ENCODE peak calls at places on chromosomes 3 and 15, in eight cellular contexts. L, M, I, E, H, N, T and W are unnamed samples.

GRCh38 chr15:92111756-92112155 is 258.2 kb downstream of the SLCO3A1 start:
- DNase-seq in L (no peak), M (no peak), I (no peak), E (no peak), H (no peak), N (no peak), T (no peak), W (no peak)

GRCh38 chr3:102307442-102307841 is 127.4 kb upstream of the ZPLD1 start:
- DNase-seq in L (no peak), M (no peak), I (no peak), E (no peak), H (no peak), N (no peak), T (no peak), W (no peak)

GRCh38 chr3:69386535-69387385 is 872 bp upstream of the FRMD4B start:
- DNase-seq in L (no peak), M (no peak), I (no peak), E (no peak), H (no peak), N (no peak), T (no peak), W (no peak)

GRCh38 chr3:179452166-179452544 is 885 bp upstream of the GNB4 start:
- DNase-seq in L (no peak), M (no peak), I (no peak), E (no peak), H (peak), N (no peak), T (no peak), W (peak)

GRCh38 chr3:89847955-89848354 is 740.5 kb downstream of the EPHA3 start:
- DNase-seq in L (no peak), M (no peak), I (no peak), E (no peak), H (no peak), N (no peak), T (no peak), W (no peak)

GRCh38 chr3:177928156-177928555 is 608.1 kb upstream of the KCNMB2 start:
- DNase-seq in L (no peak), M (no peak), I (peak), E (no peak), H (peak), N (no peak), T (no peak), W (peak)

GRCh38 chr15:42605281-42605744 is 29.9 kb downstream of the STARD9 start:
- DNase-seq in L (no peak), M (no peak), I (no peak), E (no peak), H (peak), N (no peak), T (no peak), W (no peak)

GRCh38 chr15:76199106-76200082 is 111.9 kb downstream of the ETFA start:
- DNase-seq in L (peak), M (no peak), I (no peak), E (peak), H (peak), N (peak), T (no peak), W (no peak)

GRCh38 chr15:22893881-22894280 is 55.4 kb downstream of the NIPA2 start:
- DNase-seq in L (no peak), M (no peak), I (no peak), E (no peak), H (no peak), N (no peak), T (no peak), W (no peak)

GRCh38 chr3:55880357-55880756 is 393.3 kb upstream of the WNT5A start:
- DNase-seq in L (no peak), M (no peak), I (no peak), E (no peak), H (no peak), N (no peak), T (no peak), W (no peak)

GRCh38 chr3:44624696-44625528 is at the start of gene ZNF197:
- DNase-seq in L (peak), M (peak), I (peak), E (peak), H (peak), N (peak), T (peak), W (peak)
- TF ChIP-seq POLR2A in L (no peak), M (peak), I (peak), E (peak), H (peak), N (peak), T (no peak), W (peak)

GRCh38 chr3:30679045-30679444 is 72.6 kb downstream of the TGFBR2 start:
- DNase-seq in L (no peak), M (no peak), I (no peak), E (no peak), H (no peak), N (no peak), T (no peak), W (no peak)

GRCh38 chr3:30682434-30683155 is 76.2 kb downstream of the TGFBR2 start:
- DNase-seq in L (no peak), M (no peak), I (no peak), E (no peak), H (no peak), N (no peak), T (no peak), W (no peak)

GRCh38 chr3:30683769-30684168 is 77.4 kb downstream of the TGFBR2 start:
- DNase-seq in L (no peak), M (no peak), I (no peak), E (no peak), H (no peak), N (no peak), T (no peak), W (no peak)

GRCh38 chr3:30680789-30681188 is 74.4 kb downstream of the TGFBR2 start:
- DNase-seq in L (no peak), M (no peak), I (no peak), E (no peak), H (no peak), N (no peak), T (no peak), W (no peak)

GRCh38 chr3:30681276-30682211 is 75.1 kb downstream of the TGFBR2 start:
- DNase-seq in L (no peak), M (no peak), I (no peak), E (no peak), H (peak), N (peak), T (no peak), W (no peak)
- TF ChIP-seq POLR2A in L (no peak), M (no peak), I (no peak), E (no peak), H (no peak), N (no peak), T (no peak), W (no peak)

DNA sequence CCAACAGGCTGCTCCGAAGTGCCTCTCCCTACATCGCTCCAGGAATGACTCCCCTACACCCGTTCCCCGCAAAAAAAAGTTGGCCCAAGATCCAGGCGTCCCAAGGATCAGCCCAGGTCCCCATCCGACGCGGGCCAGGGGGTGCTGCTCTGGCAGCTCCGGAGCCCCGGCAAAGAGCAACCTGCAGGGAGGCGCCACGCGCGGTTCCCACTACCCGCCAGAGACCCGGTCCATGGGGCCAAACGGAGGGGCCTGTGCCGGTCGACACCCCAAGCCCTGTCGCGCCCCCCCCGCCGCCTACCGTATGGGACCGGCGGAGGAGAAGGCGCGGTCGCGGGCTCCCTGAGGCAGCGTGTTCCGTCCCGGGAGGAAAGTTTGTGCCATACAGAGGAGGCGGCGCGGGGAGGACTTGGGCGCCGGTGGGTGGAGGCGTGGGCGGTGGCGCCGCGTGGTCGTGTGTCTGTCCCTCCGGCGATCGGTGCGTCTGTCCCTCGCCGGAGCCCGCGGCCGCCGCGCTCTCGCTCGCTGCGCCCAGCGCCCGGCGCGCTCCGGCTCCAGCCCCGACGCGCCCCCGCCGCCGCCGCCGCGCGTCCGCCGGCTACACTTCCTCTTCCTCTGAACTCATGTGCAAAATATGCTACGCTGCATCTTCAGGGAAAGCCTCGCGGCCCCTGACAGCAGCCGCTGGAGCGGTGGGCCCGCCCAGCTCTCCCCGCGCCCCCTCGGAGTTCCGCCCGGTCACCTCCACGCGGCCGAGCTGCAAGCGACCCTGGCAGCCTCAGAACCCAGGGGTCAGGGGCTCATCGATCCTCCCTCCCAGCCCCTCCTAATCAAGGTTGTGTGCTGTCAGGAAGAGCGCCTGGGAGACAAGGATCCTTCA is at the start of gene RFTN1:
- DNase-seq in L (peak), M (peak), I (no peak), E (no peak), H (peak), N (peak), T (peak), W (peak)
- TF ChIP-seq POLR2A in L (no peak), M (no peak), I (peak), E (no peak), H (peak), N (no peak), T (no peak), W (peak)

GRCh38 chr3:97764186-97765055 is at the start of gene ARL6:
- DNase-seq in L (peak), M (peak), I (peak), E (peak), H (peak), N (peak), T (peak), W (peak)
- TF ChIP-seq POLR2A in L (no peak), M (peak), I (peak), E (no peak), H (no peak), N (no peak), T (no peak), W (no peak)

GRCh38 chr3:129794319-129795201 is 99.0 kb downstream of the TMCC1 start:
- DNase-seq in L (no peak), M (no peak), I (peak), E (peak), H (no peak), N (peak), T (peak), W (peak)
- TF ChIP-seq POLR2A in L (no peak), M (no peak), I (no peak), E (no peak), H (no peak), N (no peak), T (no peak), W (no peak)

GRCh38 chr3:50502225-50502583 is 1.2 kb downstream of the CACNA2D2 start:
- DNase-seq in L (no peak), M (no peak), I (no peak), E (no peak), H (no peak), N (no peak), T (no peak), W (no peak)

GRCh38 chr3:50502584-50503423 is 630 bp downstream of the CACNA2D2 start:
- DNase-seq in L (no peak), M (no peak), I (no peak), E (no peak), H (no peak), N (no peak), T (no peak), W (no peak)

GRCh38 chr3:50504681-50505080 is 1.2 kb upstream of the CACNA2D2 start:
- DNase-seq in L (no peak), M (no peak), I (no peak), E (no peak), H (no peak), N (no peak), T (no peak), W (no peak)

GRCh38 chr3:50503947-50504346 is 513 bp upstream of the CACNA2D2 start:
- DNase-seq in L (no peak), M (no peak), I (no peak), E (no peak), H (no peak), N (no peak), T (no peak), W (no peak)

DNA sequence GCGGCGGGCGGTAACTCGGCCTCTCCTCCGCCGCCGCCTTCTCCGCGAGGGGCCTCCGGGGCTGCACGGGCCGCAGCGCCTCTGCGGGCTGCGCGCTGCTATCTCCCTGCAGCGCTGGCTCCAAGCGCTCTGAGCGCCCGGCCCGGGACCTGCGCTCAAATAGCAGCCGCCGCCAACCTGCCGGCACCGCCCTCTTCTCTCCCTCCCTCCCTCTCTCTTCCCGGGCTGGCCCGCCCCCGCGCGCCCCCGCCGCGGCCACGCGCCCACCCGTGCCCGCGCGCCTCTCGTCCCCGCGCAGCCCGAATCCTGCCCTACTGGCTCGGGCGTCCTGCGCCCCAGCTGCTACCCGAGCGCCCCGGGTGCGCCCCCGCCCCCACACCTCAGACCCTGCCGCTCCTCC is at the start of gene CACNA2D2:
- DNase-seq in L (peak), M (peak), I (peak), E (peak), H (no peak), N (peak), T (peak), W (no peak)
- TF ChIP-seq POLR2A in L (no peak), M (no peak), I (peak), E (peak), H (no peak), N (no peak), T (no peak), W (peak)

DNA sequence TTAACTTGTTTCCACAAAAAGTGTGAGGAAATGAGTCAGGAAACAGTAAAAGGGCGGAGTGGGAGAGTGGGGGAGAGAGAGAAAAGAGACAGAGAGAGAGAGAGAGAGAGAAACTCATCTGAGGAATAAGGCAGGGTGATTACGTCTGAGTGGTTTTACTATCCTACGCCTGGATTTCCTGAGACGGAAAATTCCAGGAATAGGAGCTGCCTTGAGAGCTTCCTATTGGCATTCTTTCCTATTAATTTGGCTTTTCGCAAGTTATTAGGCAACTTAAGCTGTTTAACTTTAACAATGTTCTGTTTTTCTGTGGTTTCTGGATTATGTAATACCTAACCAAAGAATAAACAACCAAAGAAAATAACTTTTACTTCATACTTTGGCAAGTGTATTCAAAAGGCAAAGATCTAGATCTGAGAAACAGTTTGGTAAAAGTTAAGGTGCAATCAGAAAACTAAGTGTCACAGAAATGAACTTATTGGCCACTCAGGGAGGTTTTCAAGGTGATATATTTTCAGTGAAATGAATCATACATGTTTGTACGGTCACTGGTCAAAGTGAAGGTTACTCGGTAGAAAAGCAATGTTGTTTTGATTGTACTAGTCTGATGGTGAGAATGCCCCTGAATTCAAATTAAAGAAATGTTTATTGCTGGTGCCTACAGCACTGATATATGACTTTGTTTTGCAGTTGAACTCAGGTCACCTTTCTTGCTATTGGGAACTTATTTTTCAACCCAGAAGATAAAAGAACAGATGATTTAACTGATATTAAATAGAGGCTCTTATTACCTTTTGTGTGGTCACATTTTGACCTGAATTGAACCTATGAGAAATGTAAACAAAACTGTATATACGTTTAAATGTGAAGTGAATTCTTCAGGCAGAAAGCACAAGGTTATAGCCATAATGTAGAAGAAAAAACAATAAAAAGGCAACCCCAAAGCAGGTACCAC is 39.9 kb upstream of the TNFSF10 start:
- DNase-seq in L (no peak), M (no peak), I (no peak), E (no peak), H (peak), N (no peak), T (no peak), W (peak)
- TF ChIP-seq POLR2A in L (no peak), M (no peak), I (no peak), E (no peak), H (no peak), N (no peak), T (no peak), W (no peak)

DNA sequence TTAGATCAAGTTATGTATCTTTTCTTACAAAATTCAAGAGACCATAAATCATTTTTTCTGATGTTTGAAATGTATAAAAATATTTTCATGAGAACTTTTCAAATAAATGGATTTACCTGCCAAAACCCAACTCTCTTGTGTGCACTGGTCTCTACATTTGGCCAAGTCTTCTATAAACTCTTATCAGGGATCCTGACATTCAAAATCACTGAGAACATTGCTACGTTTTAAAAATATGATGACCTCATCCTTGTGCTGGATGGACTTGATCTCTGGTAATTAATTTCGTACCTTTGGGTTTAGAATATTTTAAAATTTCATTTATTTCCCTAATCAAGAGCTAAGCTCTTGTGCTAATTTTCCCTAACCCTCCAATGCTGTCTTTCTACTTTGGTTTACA is 127.4 kb downstream of the ATP8B4 start:
- DNase-seq in L (no peak), M (no peak), I (no peak), E (no peak), H (no peak), N (no peak), T (no peak), W (no peak)
- TF ChIP-seq POLR2A in L (no peak), M (no peak), I (no peak), E (no peak), H (no peak), N (no peak), T (no peak), W (no peak)